ENCODE peak calls at places on chromosomes 4 and X, in seven cellular contexts. Z, G, W, V, S, T and A are unnamed samples.

GRCh38 chrX:80237072-80237471 is 183.2 kb upstream of the TENT5D start:
- DNase-seq in G (no peak), Z (no peak), V (no peak), W (peak; percentile 11), T (no peak), S (no peak), A (no peak)

GRCh38 chrX:16822723-16823122 is 36.5 kb downstream of the TXLNG start:
- DNase-seq in G (no peak), S (no peak), V (no peak), Z (no peak), W (no peak), T (no peak), A (no peak)

GRCh38 chr4:80362578-80363181 is 27.1 kb downstream of the CFAP299 start:
- DNase-seq in Z (no peak), G (peak; percentile 4), T (peak; percentile 20), W (no peak), V (peak; percentile 39), S (no peak), A (peak; percentile 64)

GRCh38 chrX:49876750-49877149 is 2.5 kb upstream of the USP27X start:
- DNase-seq in S (no peak), V (peak; percentile 49), T (peak; percentile 55), Z (no peak), G (peak; percentile 12), W (peak; percentile 41), A (peak; percentile 33)

GRCh38 chr4:143184217-143184502 is 557 bp upstream of the USP38 start:
- DNase-seq in V (no peak), G (no peak), T (no peak), S (no peak), W (no peak), Z (no peak), A (no peak)

GRCh38 chrX:134246282-134246681 is 9.3 kb downstream of the CCDC160 start:
- DNase-seq in S (no peak), G (no peak), T (no peak), V (no peak), Z (no peak), W (no peak), A (no peak)

GRCh38 chr4:55458164-55458563 is 62.4 kb downstream of the TMEM165 start:
- DNase-seq in S (no peak), Z (no peak), G (no peak), W (no peak), V (no peak), T (no peak), A (no peak)

GRCh38 chr4:94595880-94596483 is 144.2 kb downstream of the PDLIM5 start:
- DNase-seq in W (peak; percentile 14), V (peak; percentile 42), G (peak; percentile 32), T (peak; percentile 48), S (peak; percentile 8), Z (no peak), A (peak; percentile 67)

GRCh38 chr4:27702710-27703431 is 842.2 kb downstream of the STIM2 start:
- DNase-seq in G (peak; percentile 19), S (no peak), Z (no peak), V (peak; percentile 3), T (peak; percentile 6), W (no peak), A (peak; percentile 19)

GRCh38 chr4:71538528-71538927 is 199.7 kb downstream of the SLC4A4 start:
- DNase-seq in G (no peak), W (no peak), Z (no peak), V (no peak), T (no peak), S (no peak), A (no peak)

GRCh38 chrX:48357681-48358080 is 1.2 kb upstream of the SSX3 start:
- DNase-seq in Z (no peak), G (no peak), S (no peak), T (no peak), V (no peak), W (no peak), A (no peak)

GRCh38 chrX:21800344-21800770 is 39.1 kb upstream of the MBTPS2 start:
- DNase-seq in S (no peak), G (no peak), T (no peak), V (no peak), Z (no peak), W (no peak), A (no peak)

GRCh38 chrX:136694491-136695087 is 46.6 kb downstream of the CD40LG start:
- DNase-seq in V (peak; percentile 62), Z (no peak), T (peak; percentile 10), W (peak; percentile 26), S (no peak), G (peak; percentile 8), A (peak; percentile 40)

GRCh38 chrX:150572206-150572605 is 3.8 kb downstream of the MTM1 start:
- DNase-seq in W (no peak), T (no peak), S (no peak), G (no peak), Z (no peak), V (no peak), A (no peak)

GRCh38 chrX:34557733-34558132 is 99.4 kb downstream of the TMEM47 start:
- DNase-seq in T (no peak), Z (no peak), S (no peak), V (no peak), G (no peak), W (no peak), A (no peak)

GRCh38 chr4:168562021-168562691 is 65.3 kb downstream of the PALLD start:
- DNase-seq in S (no peak), V (no peak), T (no peak), W (no peak), Z (no peak), G (no peak), A (no peak)

GRCh38 chrX:132648870-132649269 is 160.0 kb upstream of the MBNL3 start:
- DNase-seq in W (no peak), V (no peak), G (no peak), T (no peak), Z (no peak), S (no peak), A (no peak)

GRCh38 chrX:15301924-15302323 is 13.5 kb downstream of the ASB11 start:
- DNase-seq in V (no peak), Z (no peak), T (no peak), W (no peak), G (no peak), S (no peak), A (no peak)

GRCh38 chrX:41025926-41026325 is 59.3 kb upstream of the USP9X start:
- DNase-seq in Z (no peak), T (no peak), V (no peak), G (no peak), S (no peak), W (no peak), A (no peak)

GRCh38 chr4:150722908-150723362 is 141.0 kb downstream of the MAB21L2 start:
- DNase-seq in W (no peak), S (no peak), T (no peak), G (no peak), V (no peak), Z (no peak), A (peak; percentile 21)

GRCh38 chr4:98662619-98663225 is 4.3 kb upstream of the TSPAN5 start:
- DNase-seq in V (no peak), S (no peak), W (no peak), G (no peak), T (no peak), Z (no peak), A (no peak)

GRCh38 chrX:13092455-13092941 is 48.1 kb upstream of the FAM9C start:
- DNase-seq in W (no peak), T (no peak), Z (no peak), G (no peak), S (peak; percentile 95), V (no peak), A (no peak)
- TF ChIP-seq JUND in W (no peak), T (no peak), Z (no peak), G (no peak), S (peak; percentile 89), V (no peak), A (no peak)

GRCh38 chrX:63514575-63514967 is 163.4 kb upstream of the SPIN4 start:
- DNase-seq in W (no peak), S (no peak), Z (no peak), G (no peak), V (no peak), T (no peak), A (no peak)
- TF ChIP-seq JUND in W (no peak), S (no peak), Z (no peak), G (no peak), V (no peak), T (no peak), A (no peak)

GRCh38 chrX:153967536-153968214 is 3.9 kb downstream of the HCFC1 start:
- DNase-seq in V (no peak), G (no peak), Z (no peak), W (no peak), S (no peak), T (no peak), A (no peak)

GRCh38 chrX:153968255-153968654 is 3.4 kb downstream of the HCFC1 start:
- DNase-seq in S (no peak), Z (no peak), W (no peak), G (no peak), V (no peak), T (no peak), A (no peak)

GRCh38 chrX:153969125-153969903 is 2.3 kb downstream of the HCFC1 start:
- DNase-seq in W (no peak), T (no peak), G (no peak), S (no peak), V (no peak), Z (no peak), A (no peak)

GRCh38 chrX:153969904-153970397 is 1.7 kb downstream of the HCFC1 start:
- DNase-seq in Z (no peak), S (no peak), V (peak; percentile 59), W (no peak), T (no peak), G (no peak), A (no peak)

DNA sequence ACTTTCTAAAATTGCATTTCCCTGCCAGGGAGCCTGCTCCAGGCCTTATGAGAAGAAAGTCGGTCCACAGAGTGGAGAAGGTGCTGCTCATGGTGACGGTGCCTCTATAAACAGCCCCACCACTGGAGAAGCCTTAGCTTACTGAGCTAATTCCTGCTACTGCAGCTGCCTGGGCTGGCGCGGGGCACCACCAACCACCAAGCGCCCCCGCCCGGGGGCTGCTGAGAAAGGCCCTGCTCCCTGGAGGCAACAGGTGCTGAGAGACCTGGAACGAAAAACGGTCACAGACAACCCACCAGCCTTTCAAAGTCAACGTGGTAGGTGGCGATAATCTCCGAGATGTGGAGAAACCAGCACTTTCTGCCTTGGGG is 2.9 kb downstream of the HCFC1 start:
- DNase-seq in W (no peak), T (no peak), Z (no peak), S (no peak), G (no peak), V (no peak), A (no peak)
- TF ChIP-seq JUND in W (no peak), T (no peak), Z (no peak), S (no peak), G (no peak), V (no peak), A (no peak)

DNA sequence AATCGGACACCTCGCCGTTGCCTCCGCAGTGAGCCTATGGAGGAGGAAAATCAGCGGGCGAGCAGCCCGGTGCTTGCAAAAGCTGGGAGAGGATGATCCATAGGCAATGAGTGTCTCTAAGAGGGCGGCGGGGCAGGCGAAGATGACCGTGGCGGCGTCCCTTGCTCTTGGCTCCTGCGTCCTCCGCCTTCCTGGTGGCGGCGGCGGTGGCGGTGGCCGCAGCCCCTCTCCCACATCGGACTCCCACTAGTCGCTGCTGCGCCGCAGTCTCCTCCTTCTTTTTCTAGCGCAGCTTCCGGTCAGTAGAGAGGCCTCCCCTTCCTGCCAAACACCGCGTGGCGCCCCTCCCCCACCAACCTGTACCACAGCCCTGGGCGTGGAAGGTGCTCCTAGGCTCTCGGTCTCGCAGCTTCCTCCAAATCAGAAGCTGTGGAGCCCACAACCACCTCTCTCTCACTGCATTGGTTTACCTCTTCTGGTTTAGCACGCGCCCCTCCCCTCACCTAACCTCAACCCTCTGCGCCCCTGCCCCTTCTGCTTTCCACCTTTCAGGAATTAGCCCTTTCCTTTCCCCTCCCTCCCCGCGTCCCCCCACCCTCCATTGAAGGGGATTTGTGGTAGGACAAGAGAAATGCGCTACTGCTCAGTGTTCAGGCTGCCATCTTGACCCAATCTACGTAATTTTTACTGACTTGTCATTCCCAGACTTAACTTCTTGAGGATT is at the start of gene SPIN3:
- DNase-seq in V (peak; percentile 80), S (peak; percentile 56), Z (peak; percentile 78), W (peak; percentile 67), G (peak; percentile 73), T (peak; percentile 87), A (peak; percentile 92)
- TF ChIP-seq JUND in V (no peak), S (no peak), Z (no peak), W (no peak), G (no peak), T (no peak), A (no peak)